ENCODE peak calls at places on chromosomes 11 and 22, in six cellular contexts. One of them, this sample, is unnamed.

GRCh38 chr11:69333149-69333710 is 39.3 kb downstream of the MYEOV start:
- DNase-seq in effector memory CD4-positive, alpha-beta T cell: no peak
- DNase-seq in K562: no peak
- DNase-seq in breast epithelium: peak; percentile 6
- DNase-seq in heart left ventricle: no peak
- DNase-seq in tibial nerve: no peak
- DNase-seq in this sample: no peak

GRCh38 chr11:111707039-111707690 is 59.0 kb downstream of the PPP2R1B start:
- DNase-seq in K562: no peak
- DNase-seq in tibial nerve: peak; percentile 39
- DNase-seq in effector memory CD4-positive, alpha-beta T cell: no peak
- DNase-seq in heart left ventricle: peak; percentile 58
- DNase-seq in breast epithelium: no peak
- DNase-seq in this sample: no peak

GRCh38 chr22:33578752-33579151 is 341.5 kb downstream of the LARGE1 start:
- DNase-seq in breast epithelium: no peak
- DNase-seq in tibial nerve: no peak
- DNase-seq in K562: no peak
- DNase-seq in heart left ventricle: no peak
- DNase-seq in effector memory CD4-positive, alpha-beta T cell: no peak
- DNase-seq in this sample: no peak

GRCh38 chr11:43545610-43546009 is 134.9 kb upstream of the HSD17B12 start:
- DNase-seq in K562: no peak
- DNase-seq in heart left ventricle: no peak
- DNase-seq in breast epithelium: no peak
- DNase-seq in effector memory CD4-positive, alpha-beta T cell: no peak
- DNase-seq in tibial nerve: no peak
- DNase-seq in this sample: no peak

GRCh38 chr11:125141686-125142535 is 22.6 kb upstream of the PKNOX2 start:
- DNase-seq in breast epithelium: no peak
- DNase-seq in effector memory CD4-positive, alpha-beta T cell: peak; percentile 19
- DNase-seq in heart left ventricle: peak; percentile 33
- DNase-seq in K562: peak; percentile 85
- DNase-seq in tibial nerve: peak; percentile 21
- DNase-seq in this sample: peak; percentile 12

GRCh38 chr22:36425977-36426523 is 38.3 kb upstream of the MYH9 start:
- DNase-seq in K562: peak; percentile 69
- DNase-seq in tibial nerve: no peak
- DNase-seq in heart left ventricle: peak; percentile 80
- DNase-seq in effector memory CD4-positive, alpha-beta T cell: no peak
- DNase-seq in breast epithelium: no peak
- DNase-seq in this sample: no peak

GRCh38 chr11:47469411-47470179 is 20.7 kb upstream of the RAPSN start:
- DNase-seq in tibial nerve: no peak
- DNase-seq in effector memory CD4-positive, alpha-beta T cell: no peak
- DNase-seq in K562: no peak
- DNase-seq in heart left ventricle: no peak
- DNase-seq in breast epithelium: no peak
- DNase-seq in this sample: no peak

GRCh38 chr11:46952553-46952952 is 16.0 kb downstream of the CSTPP1 start:
- DNase-seq in tibial nerve: no peak
- DNase-seq in heart left ventricle: no peak
- DNase-seq in K562: no peak
- DNase-seq in breast epithelium: no peak
- DNase-seq in effector memory CD4-positive, alpha-beta T cell: no peak
- DNase-seq in this sample: no peak

GRCh38 chr22:25098445-25099081 is 101.1 kb upstream of the CRYBB3 start:
- DNase-seq in heart left ventricle: no peak
- DNase-seq in effector memory CD4-positive, alpha-beta T cell: no peak
- DNase-seq in tibial nerve: no peak
- DNase-seq in K562: no peak
- DNase-seq in breast epithelium: no peak
- DNase-seq in this sample: no peak

GRCh38 chr22:37079668-37080171 is 28.2 kb downstream of the KCTD17 start:
- DNase-seq in heart left ventricle: peak; percentile 32
- DNase-seq in effector memory CD4-positive, alpha-beta T cell: peak; percentile 71
- DNase-seq in breast epithelium: no peak
- DNase-seq in K562: no peak
- DNase-seq in tibial nerve: no peak
- DNase-seq in this sample: no peak

GRCh38 chr22:25354456-25354855 is 135.0 kb downstream of the CRYBB2 start:
- DNase-seq in tibial nerve: no peak
- DNase-seq in breast epithelium: peak; percentile 34
- DNase-seq in K562: no peak
- DNase-seq in heart left ventricle: no peak
- DNase-seq in effector memory CD4-positive, alpha-beta T cell: no peak
- DNase-seq in this sample: no peak

GRCh38 chr11:65625628-65626342 is 10.2 kb downstream of the PCNX3 start:
- DNase-seq in breast epithelium: no peak
- DNase-seq in effector memory CD4-positive, alpha-beta T cell: peak; percentile 32
- DNase-seq in tibial nerve: peak; percentile 38
- DNase-seq in K562: peak; percentile 32
- DNase-seq in heart left ventricle: peak; percentile 71
- DNase-seq in this sample: no peak

GRCh38 chr22:37063436-37064420 is 12.2 kb downstream of the KCTD17 start:
- DNase-seq in K562: no peak
- DNase-seq in tibial nerve: no peak
- DNase-seq in heart left ventricle: no peak
- DNase-seq in breast epithelium: no peak
- DNase-seq in effector memory CD4-positive, alpha-beta T cell: no peak
- DNase-seq in this sample: no peak

GRCh38 chr11:37264060-37264459 is 666.0 kb upstream of the RAG2 start:
- DNase-seq in tibial nerve: no peak
- DNase-seq in breast epithelium: no peak
- DNase-seq in heart left ventricle: no peak
- DNase-seq in K562: no peak
- DNase-seq in effector memory CD4-positive, alpha-beta T cell: no peak
- DNase-seq in this sample: no peak

GRCh38 chr11:19746081-19746480 is 33.4 kb downstream of the NAV2 start:
- DNase-seq in breast epithelium: no peak
- DNase-seq in tibial nerve: no peak
- DNase-seq in heart left ventricle: no peak
- DNase-seq in K562: no peak
- DNase-seq in effector memory CD4-positive, alpha-beta T cell: no peak
- DNase-seq in this sample: no peak

GRCh38 chr22:25953919-25954318 is 211.9 kb downstream of the MYO18B start:
- DNase-seq in effector memory CD4-positive, alpha-beta T cell: no peak
- DNase-seq in K562: no peak
- DNase-seq in breast epithelium: no peak
- DNase-seq in tibial nerve: no peak
- DNase-seq in heart left ventricle: no peak
- DNase-seq in this sample: no peak

GRCh38 chr11:33622806-33623205 is 77.8 kb downstream of the C11orf91 start:
- DNase-seq in tibial nerve: no peak
- DNase-seq in effector memory CD4-positive, alpha-beta T cell: no peak
- DNase-seq in K562: no peak
- DNase-seq in heart left ventricle: no peak
- DNase-seq in breast epithelium: no peak
- DNase-seq in this sample: no peak

GRCh38 chr11:37449146-37449545 is 851.1 kb upstream of the RAG2 start:
- DNase-seq in effector memory CD4-positive, alpha-beta T cell: no peak
- DNase-seq in breast epithelium: no peak
- DNase-seq in K562: no peak
- DNase-seq in tibial nerve: peak; percentile 45
- DNase-seq in heart left ventricle: no peak
- DNase-seq in this sample: no peak

GRCh38 chr11:73384127-73384441 is 7.9 kb downstream of the RELT start:
- DNase-seq in breast epithelium: no peak
- DNase-seq in heart left ventricle: no peak
- DNase-seq in effector memory CD4-positive, alpha-beta T cell: no peak
- DNase-seq in K562: no peak
- DNase-seq in tibial nerve: no peak
- DNase-seq in this sample: no peak

GRCh38 chr11:73382183-73382582 is 6.0 kb downstream of the RELT start:
- DNase-seq in heart left ventricle: no peak
- DNase-seq in tibial nerve: no peak
- DNase-seq in effector memory CD4-positive, alpha-beta T cell: no peak
- DNase-seq in K562: no peak
- DNase-seq in breast epithelium: no peak
- DNase-seq in this sample: no peak

GRCh38 chr11:73382747-73383146 is 6.5 kb downstream of the RELT start:
- DNase-seq in tibial nerve: no peak
- DNase-seq in effector memory CD4-positive, alpha-beta T cell: no peak
- DNase-seq in heart left ventricle: no peak
- DNase-seq in breast epithelium: no peak
- DNase-seq in K562: no peak
- DNase-seq in this sample: no peak

GRCh38 chr11:73384531-73384870 is 8.3 kb downstream of the RELT start:
- DNase-seq in effector memory CD4-positive, alpha-beta T cell: no peak
- DNase-seq in K562: no peak
- DNase-seq in breast epithelium: no peak
- DNase-seq in heart left ventricle: no peak
- DNase-seq in tibial nerve: no peak
- DNase-seq in this sample: no peak

DNA sequence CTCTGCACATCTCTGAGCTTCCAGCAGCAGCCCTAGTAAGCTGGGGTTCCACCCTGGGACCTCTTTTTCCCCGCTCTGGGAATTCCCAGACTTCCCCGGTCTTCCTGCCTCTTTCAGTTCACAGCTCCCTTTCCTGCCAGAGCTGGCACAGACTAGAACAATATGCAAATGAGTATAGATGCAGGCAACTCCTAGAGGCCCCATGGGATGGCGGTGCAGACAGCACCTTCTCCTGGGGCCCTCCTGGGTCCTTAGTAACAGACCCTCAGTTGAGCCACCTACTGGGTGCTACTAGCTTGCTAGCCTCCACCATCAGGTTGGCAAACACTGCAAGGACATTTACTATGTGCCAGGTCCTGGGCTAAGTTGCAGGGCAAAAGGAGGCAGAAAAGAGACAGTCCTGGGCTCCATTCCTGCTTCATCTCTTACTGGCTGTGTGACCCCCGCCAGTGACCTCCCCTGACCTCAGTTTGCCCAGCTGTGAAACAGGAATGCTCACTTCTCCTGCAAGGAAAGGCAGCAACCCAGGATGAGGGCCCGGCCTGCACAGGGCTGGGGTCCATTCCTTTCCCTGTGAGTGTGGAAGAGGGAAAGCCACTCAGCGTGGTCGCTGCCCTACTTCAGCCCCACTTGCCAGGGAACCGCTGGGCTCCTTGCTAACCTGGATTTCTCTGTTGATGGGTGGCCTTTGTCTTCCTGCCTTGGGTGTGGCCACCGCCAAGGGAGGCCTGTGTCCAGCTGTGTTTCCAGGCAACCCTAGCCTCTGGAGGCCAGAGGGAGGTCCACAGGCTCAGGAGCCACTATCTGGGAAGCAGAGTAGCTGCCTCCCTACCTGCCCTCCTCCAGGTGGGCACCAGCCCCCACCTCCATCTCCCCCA is 7.3 kb downstream of the RELT start:
- DNase-seq in tibial nerve: no peak
- DNase-seq in K562: no peak
- DNase-seq in effector memory CD4-positive, alpha-beta T cell: no peak
- DNase-seq in heart left ventricle: no peak
- DNase-seq in breast epithelium: no peak
- DNase-seq in this sample: no peak
- H3K4me1 ChIP-seq in tibial nerve: peaks cover 69% of the 10 kb centered on the region
- H3K4me1 ChIP-seq in K562: peaks cover 52% of the 10 kb centered on the region
- H3K4me1 ChIP-seq in effector memory CD4-positive, alpha-beta T cell: peaks cover 50% of the 10 kb centered on the region
- H3K4me1 ChIP-seq in heart left ventricle: peaks cover 82% of the 10 kb centered on the region
- H3K4me1 ChIP-seq in breast epithelium: no peaks in the 10 kb centered on the region
- H3K4me1 ChIP-seq in this sample: peaks cover 50% of the 10 kb centered on the region

DNA sequence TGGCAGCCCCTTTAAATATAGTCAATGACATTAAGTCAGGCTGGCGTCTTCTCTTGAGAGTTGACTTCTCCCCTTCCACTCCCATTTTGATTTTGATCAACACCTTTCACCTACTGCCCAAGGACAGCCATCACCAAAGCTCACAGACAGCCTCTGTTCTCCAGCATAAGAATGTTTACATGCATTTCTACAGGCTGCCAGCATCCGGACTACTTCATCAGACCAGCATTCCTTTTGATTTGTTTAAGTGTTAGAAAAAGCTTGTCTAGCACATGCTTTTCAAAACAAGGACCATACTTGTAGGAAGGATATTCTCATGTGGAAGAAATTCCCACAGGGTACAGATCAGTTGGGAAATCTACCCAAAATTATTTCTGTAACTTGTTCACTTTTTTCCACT is 6.2 kb upstream of the KCNA4 start:
- DNase-seq in K562: no peak
- DNase-seq in tibial nerve: no peak
- DNase-seq in breast epithelium: no peak
- DNase-seq in heart left ventricle: no peak
- DNase-seq in effector memory CD4-positive, alpha-beta T cell: no peak
- DNase-seq in this sample: no peak
- H3K27me3 ChIP-seq in K562: no peaks in the 10 kb centered on the region
- H3K27me3 ChIP-seq in tibial nerve: peaks cover 6% of the 10 kb centered on the region
- H3K27me3 ChIP-seq in breast epithelium: no peaks in the 10 kb centered on the region
- H3K27me3 ChIP-seq in heart left ventricle: peaks cover 10% of the 10 kb centered on the region
- H3K27me3 ChIP-seq in effector memory CD4-positive, alpha-beta T cell: peaks cover 5% of the 10 kb centered on the region
- H3K27me3 ChIP-seq in this sample: no peaks in the 10 kb centered on the region

GRCh38 chr11:121443688-121444275 is 8.3 kb upstream of the SORL1 start:
- DNase-seq in effector memory CD4-positive, alpha-beta T cell: no peak
- DNase-seq in tibial nerve: no peak
- DNase-seq in breast epithelium: no peak
- DNase-seq in K562: no peak
- DNase-seq in heart left ventricle: no peak
- DNase-seq in this sample: no peak
- H3K4me3 ChIP-seq in effector memory CD4-positive, alpha-beta T cell: no peak overlapping the region
- H3K4me3 ChIP-seq in tibial nerve: no peak overlapping the region
- H3K4me3 ChIP-seq in breast epithelium: no peak overlapping the region
- H3K4me3 ChIP-seq in K562: no peak overlapping the region
- H3K4me3 ChIP-seq in heart left ventricle: no peak overlapping the region
- H3K4me3 ChIP-seq in this sample: no peak overlapping the region

GRCh38 chr11:118322721-118323120 is 18.2 kb downstream of the CD3E start:
- DNase-seq in K562: no peak
- DNase-seq in tibial nerve: no peak
- DNase-seq in effector memory CD4-positive, alpha-beta T cell: no peak
- DNase-seq in heart left ventricle: no peak
- DNase-seq in breast epithelium: no peak
- DNase-seq in this sample: no peak
- H3K4me1 ChIP-seq in K562: peaks cover 23% of the 10 kb centered on the region
- H3K4me1 ChIP-seq in tibial nerve: no peaks in the 10 kb centered on the region
- H3K4me1 ChIP-seq in effector memory CD4-positive, alpha-beta T cell: peaks cover 32% of the 10 kb centered on the region
- H3K4me1 ChIP-seq in heart left ventricle: no peaks in the 10 kb centered on the region
- H3K4me1 ChIP-seq in breast epithelium: no peaks in the 10 kb centered on the region
- H3K4me1 ChIP-seq in this sample: no peaks in the 10 kb centered on the region

DNA sequence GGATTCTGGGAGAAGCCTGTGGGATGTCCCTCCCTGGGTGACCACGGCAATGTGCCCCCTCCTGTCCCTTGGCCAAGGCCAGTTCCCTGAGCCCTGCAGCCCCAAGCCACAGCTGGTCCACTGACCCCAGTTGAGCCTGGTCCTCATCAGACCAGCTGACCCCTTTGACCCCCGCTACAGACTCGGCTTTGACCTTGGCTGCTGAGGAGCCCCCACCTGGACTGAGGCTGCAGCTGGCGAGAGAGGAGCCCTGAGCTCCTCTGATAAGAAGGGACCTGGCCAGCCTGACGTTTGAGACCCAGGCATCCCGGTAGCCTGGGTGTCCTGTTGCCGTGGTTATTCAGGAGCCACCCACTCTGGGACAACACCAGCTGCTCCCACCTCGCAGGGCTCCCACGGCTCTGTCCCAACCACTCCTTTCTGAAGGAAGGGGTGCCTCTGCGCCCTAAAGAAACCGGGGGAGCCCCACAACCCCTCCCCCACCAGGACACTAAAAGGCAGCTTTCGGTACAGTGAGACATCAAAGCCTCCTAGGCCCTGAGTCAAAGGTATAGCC is 3.0 kb downstream of the ASCL2 start:
- DNase-seq in breast epithelium: peak; percentile 46
- DNase-seq in heart left ventricle: no peak
- DNase-seq in K562: peak; percentile 38
- DNase-seq in effector memory CD4-positive, alpha-beta T cell: no peak
- DNase-seq in tibial nerve: no peak
- DNase-seq in this sample: no peak
- H3K27me3 ChIP-seq in breast epithelium: peaks cover 10% of the 10 kb centered on the region
- H3K27me3 ChIP-seq in heart left ventricle: peaks cover 44% of the 10 kb centered on the region
- H3K27me3 ChIP-seq in K562: peaks cover 81% of the 10 kb centered on the region
- H3K27me3 ChIP-seq in effector memory CD4-positive, alpha-beta T cell: peaks cover 33% of the 10 kb centered on the region
- H3K27me3 ChIP-seq in tibial nerve: peaks cover 37% of the 10 kb centered on the region
- H3K27me3 ChIP-seq in this sample: peaks cover 5% of the 10 kb centered on the region

GRCh38 chr11:117072517-117073218 is 25.6 kb downstream of the SIK3 start:
- DNase-seq in tibial nerve: no peak
- DNase-seq in K562: peak; percentile 56
- DNase-seq in heart left ventricle: no peak
- DNase-seq in effector memory CD4-positive, alpha-beta T cell: no peak
- DNase-seq in breast epithelium: no peak
- DNase-seq in this sample: peak; percentile 91
- H3K4me3 ChIP-seq in tibial nerve: no peak overlapping the region
- H3K4me3 ChIP-seq in K562: no peak overlapping the region
- H3K4me3 ChIP-seq in heart left ventricle: no peak overlapping the region
- H3K4me3 ChIP-seq in effector memory CD4-positive, alpha-beta T cell: no peak overlapping the region
- H3K4me3 ChIP-seq in breast epithelium: no peak overlapping the region
- H3K4me3 ChIP-seq in this sample: no peak overlapping the region